ENCODE peak calls at places on chromosomes 13 and 19, in ten cellular contexts. One of them, this sample, is unnamed.

GRCh38 chr13:93217701-93218100 is 8.9 kb upstream of the GPC6 start:
- DNase-seq in fibroblast of pulmonary artery: no peak
- DNase-seq in progenitor cell of endocrine pancreas: no peak
- DNase-seq in RWPE1: peak
- DNase-seq in HuH-7.5: no peak
- DNase-seq in T-helper 9 cell: no peak
- DNase-seq in SJSA1: no peak
- DNase-seq in T47D: no peak
- DNase-seq in activated T-cell treated with anti-CD3 and anti-CD28 coated beads for 4 hours: no peak
- DNase-seq in B cell: no peak
- DNase-seq in this sample: no peak

GRCh38 chr19:44141191-44142013 is at the start of gene ZNF234:
- DNase-seq in RWPE1: peak
- DNase-seq in B cell: peak
- DNase-seq in T47D: peak
- DNase-seq in SJSA1: peak
- DNase-seq in progenitor cell of endocrine pancreas: peak
- DNase-seq in T-helper 9 cell: peak
- DNase-seq in HuH-7.5: peak
- DNase-seq in activated T-cell treated with anti-CD3 and anti-CD28 coated beads for 4 hours: peak
- DNase-seq in fibroblast of pulmonary artery: peak
- DNase-seq in this sample: peak

GRCh38 chr13:76326343-76326742 is 559.9 kb downstream of the KCTD12 start:
- DNase-seq in activated T-cell treated with anti-CD3 and anti-CD28 coated beads for 4 hours: no peak
- DNase-seq in progenitor cell of endocrine pancreas: no peak
- DNase-seq in T47D: no peak
- DNase-seq in SJSA1: no peak
- DNase-seq in HuH-7.5: no peak
- DNase-seq in B cell: no peak
- DNase-seq in T-helper 9 cell: no peak
- DNase-seq in fibroblast of pulmonary artery: no peak
- DNase-seq in RWPE1: no peak
- DNase-seq in this sample: no peak

GRCh38 chr13:97499181-97499580 is 65.2 kb downstream of the RAP2A start:
- DNase-seq in T-helper 9 cell: no peak
- DNase-seq in RWPE1: no peak
- DNase-seq in HuH-7.5: no peak
- DNase-seq in fibroblast of pulmonary artery: no peak
- DNase-seq in SJSA1: no peak
- DNase-seq in progenitor cell of endocrine pancreas: no peak
- DNase-seq in T47D: no peak
- DNase-seq in activated T-cell treated with anti-CD3 and anti-CD28 coated beads for 4 hours: no peak
- DNase-seq in B cell: no peak
- DNase-seq in this sample: no peak

GRCh38 chr13:28340272-28340793 is 154.6 kb downstream of the FLT1 start:
- DNase-seq in B cell: no peak
- DNase-seq in RWPE1: no peak
- DNase-seq in HuH-7.5: no peak
- DNase-seq in T47D: no peak
- DNase-seq in fibroblast of pulmonary artery: no peak
- DNase-seq in progenitor cell of endocrine pancreas: no peak
- DNase-seq in T-helper 9 cell: no peak
- DNase-seq in SJSA1: no peak
- DNase-seq in activated T-cell treated with anti-CD3 and anti-CD28 coated beads for 4 hours: no peak
- DNase-seq in this sample: no peak

GRCh38 chr13:98856983-98857382 is 104.5 kb upstream of the SLC15A1 start:
- DNase-seq in HuH-7.5: no peak
- DNase-seq in activated T-cell treated with anti-CD3 and anti-CD28 coated beads for 4 hours: no peak
- DNase-seq in progenitor cell of endocrine pancreas: no peak
- DNase-seq in B cell: no peak
- DNase-seq in RWPE1: no peak
- DNase-seq in T-helper 9 cell: no peak
- DNase-seq in fibroblast of pulmonary artery: peak
- DNase-seq in T47D: no peak
- DNase-seq in SJSA1: peak
- DNase-seq in this sample: no peak

GRCh38 chr13:40340368-40341085 is 325.9 kb downstream of the FOXO1 start:
- DNase-seq in SJSA1: peak
- DNase-seq in progenitor cell of endocrine pancreas: no peak
- DNase-seq in T-helper 9 cell: no peak
- DNase-seq in RWPE1: no peak
- DNase-seq in activated T-cell treated with anti-CD3 and anti-CD28 coated beads for 4 hours: no peak
- DNase-seq in fibroblast of pulmonary artery: peak
- DNase-seq in HuH-7.5: no peak
- DNase-seq in T47D: peak
- DNase-seq in B cell: no peak
- DNase-seq in this sample: no peak

GRCh38 chr13:30685320-30685859 is 50.0 kb upstream of the ALOX5AP start:
- DNase-seq in activated T-cell treated with anti-CD3 and anti-CD28 coated beads for 4 hours: no peak
- DNase-seq in RWPE1: no peak
- DNase-seq in B cell: no peak
- DNase-seq in T-helper 9 cell: no peak
- DNase-seq in SJSA1: no peak
- DNase-seq in HuH-7.5: no peak
- DNase-seq in fibroblast of pulmonary artery: no peak
- DNase-seq in progenitor cell of endocrine pancreas: no peak
- DNase-seq in T47D: no peak
- DNase-seq in this sample: no peak

GRCh38 chr19:48310227-48310626 is 15.1 kb upstream of the EMP3 start:
- DNase-seq in activated T-cell treated with anti-CD3 and anti-CD28 coated beads for 4 hours: no peak
- DNase-seq in T-helper 9 cell: no peak
- DNase-seq in T47D: no peak
- DNase-seq in fibroblast of pulmonary artery: no peak
- DNase-seq in B cell: no peak
- DNase-seq in RWPE1: no peak
- DNase-seq in HuH-7.5: no peak
- DNase-seq in progenitor cell of endocrine pancreas: no peak
- DNase-seq in SJSA1: no peak
- DNase-seq in this sample: no peak

GRCh38 chr19:47633516-47633915 is 24.6 kb downstream of the BICRA start:
- DNase-seq in SJSA1: no peak
- DNase-seq in B cell: no peak
- DNase-seq in activated T-cell treated with anti-CD3 and anti-CD28 coated beads for 4 hours: no peak
- DNase-seq in progenitor cell of endocrine pancreas: no peak
- DNase-seq in HuH-7.5: no peak
- DNase-seq in T-helper 9 cell: no peak
- DNase-seq in RWPE1: peak
- DNase-seq in fibroblast of pulmonary artery: no peak
- DNase-seq in T47D: no peak
- DNase-seq in this sample: no peak

GRCh38 chr19:4363571-4364304 is 20.4 kb downstream of the MPND start:
- DNase-seq in T-helper 9 cell: no peak
- DNase-seq in progenitor cell of endocrine pancreas: no peak
- DNase-seq in activated T-cell treated with anti-CD3 and anti-CD28 coated beads for 4 hours: no peak
- DNase-seq in HuH-7.5: no peak
- DNase-seq in SJSA1: peak
- DNase-seq in T47D: no peak
- DNase-seq in RWPE1: no peak
- DNase-seq in fibroblast of pulmonary artery: no peak
- DNase-seq in B cell: no peak
- DNase-seq in this sample: no peak

GRCh38 chr19:1512671-1513491 is at the start of gene ADAMTSL5:
- DNase-seq in B cell: no peak
- DNase-seq in activated T-cell treated with anti-CD3 and anti-CD28 coated beads for 4 hours: peak
- DNase-seq in HuH-7.5: peak
- DNase-seq in RWPE1: peak
- DNase-seq in SJSA1: peak
- DNase-seq in fibroblast of pulmonary artery: peak
- DNase-seq in T47D: no peak
- DNase-seq in T-helper 9 cell: peak
- DNase-seq in progenitor cell of endocrine pancreas: no peak
- DNase-seq in this sample: no peak

GRCh38 chr19:12954150-12954962 is 2.7 kb downstream of the GADD45GIP1 start:
- DNase-seq in fibroblast of pulmonary artery: no peak
- DNase-seq in HuH-7.5: no peak
- DNase-seq in T47D: no peak
- DNase-seq in activated T-cell treated with anti-CD3 and anti-CD28 coated beads for 4 hours: no peak
- DNase-seq in progenitor cell of endocrine pancreas: no peak
- DNase-seq in T-helper 9 cell: no peak
- DNase-seq in SJSA1: no peak
- DNase-seq in B cell: no peak
- DNase-seq in RWPE1: no peak
- DNase-seq in this sample: no peak

GRCh38 chr19:54254195-54254906 is 2.7 kb downstream of the LILRB5 start:
- DNase-seq in T47D: no peak
- DNase-seq in activated T-cell treated with anti-CD3 and anti-CD28 coated beads for 4 hours: no peak
- DNase-seq in SJSA1: peak
- DNase-seq in fibroblast of pulmonary artery: no peak
- DNase-seq in T-helper 9 cell: no peak
- DNase-seq in progenitor cell of endocrine pancreas: no peak
- DNase-seq in B cell: no peak
- DNase-seq in RWPE1: no peak
- DNase-seq in HuH-7.5: no peak
- DNase-seq in this sample: no peak

This sample was measured in amniotic stem cell.